ENCODE peak calls at places on chromosomes 6 and 20, in eight cellular contexts. I is heart left ventricle, R is spleen, F is A549, M is IMR-90, O is HCT116, K is lower leg skin, Z is upper lobe of left lung. S is an unnamed sample.

GRCh38 chr6:78438135-78438534 is 429.2 kb upstream of the IRAK1BP1 start:
- DNase-seq in K (no peak), R (no peak), I (no peak), M (no peak), Z (no peak), F (no peak), O (no peak), S (no peak)

GRCh38 chr6:77678048-77678447 is 25.2 kb downstream of the MEI4 start:
- DNase-seq in I (no peak), R (no peak), O (no peak), F (no peak), K (no peak), Z (no peak), M (no peak), S (no peak)

GRCh38 chr6:96836579-96837137 is 619 bp downstream of the GPR63 start:
- DNase-seq in Z (no peak), K (no peak), O (no peak), F (peak), M (peak), R (no peak), I (no peak), S (peak)

GRCh38 chr6:61193771-61194170 is 1092.3 kb downstream of the KHDRBS2 start:
- DNase-seq in M (no peak), Z (peak), I (no peak), O (no peak), K (no peak), R (no peak), F (no peak), S (no peak)

GRCh38 chr20:53142651-53143177 is 170.6 kb downstream of the TSHZ2 start:
- DNase-seq in Z (no peak), K (no peak), I (no peak), M (no peak), R (no peak), F (no peak), O (no peak), S (no peak)

GRCh38 chr6:145310116-145310515 is 425.2 kb downstream of the EPM2A start:
- DNase-seq in Z (no peak), M (peak), R (no peak), I (no peak), K (no peak), F (no peak), O (no peak), S (no peak)

GRCh38 chr20:53569606-53570307 is 23.9 kb downstream of the ZNF217 start:
- DNase-seq in R (no peak), K (peak), M (no peak), F (no peak), I (no peak), O (no peak), Z (no peak), S (no peak)

GRCh38 chr6:139135578-139136545 is 982 bp downstream of the HECA start:
- DNase-seq in O (no peak), F (no peak), I (peak), R (peak), M (peak), K (peak), Z (peak), S (peak)

GRCh38 chr6:2133718-2134310 is 111.6 kb downstream of the GMDS start:
- DNase-seq in R (no peak), O (no peak), K (no peak), M (no peak), I (no peak), F (no peak), Z (no peak), S (no peak)

GRCh38 chr6:21922086-21922485 is 328.5 kb downstream of the SOX4 start:
- DNase-seq in O (no peak), I (no peak), Z (no peak), R (no peak), K (no peak), M (peak), F (peak), S (no peak)

GRCh38 chr6:113169484-113169883 is 687.7 kb upstream of the MARCKS start:
- DNase-seq in I (no peak), R (no peak), Z (no peak), K (no peak), O (no peak), M (peak), F (no peak), S (no peak)

GRCh38 chr20:17963114-17963897 is 5.3 kb downstream of the SNX5 start:
- DNase-seq in M (no peak), F (no peak), O (no peak), I (no peak), R (no peak), Z (no peak), K (no peak), S (no peak)
- TF ChIP-seq POLR2A in M (no peak), F (no peak), O (no peak), I (no peak), R (no peak), Z (no peak), K (no peak), S (no peak)

GRCh38 chr6:87589693-87590416 is at the start of the genes ORC3 and RARS2:
- DNase-seq in F (peak), I (peak), R (peak), Z (peak), M (peak), O (peak), K (peak), S (peak)
- TF ChIP-seq POLR2A in F (peak), I (peak), R (peak), Z (peak), M (peak), O (peak), K (peak), S (peak)

DNA sequence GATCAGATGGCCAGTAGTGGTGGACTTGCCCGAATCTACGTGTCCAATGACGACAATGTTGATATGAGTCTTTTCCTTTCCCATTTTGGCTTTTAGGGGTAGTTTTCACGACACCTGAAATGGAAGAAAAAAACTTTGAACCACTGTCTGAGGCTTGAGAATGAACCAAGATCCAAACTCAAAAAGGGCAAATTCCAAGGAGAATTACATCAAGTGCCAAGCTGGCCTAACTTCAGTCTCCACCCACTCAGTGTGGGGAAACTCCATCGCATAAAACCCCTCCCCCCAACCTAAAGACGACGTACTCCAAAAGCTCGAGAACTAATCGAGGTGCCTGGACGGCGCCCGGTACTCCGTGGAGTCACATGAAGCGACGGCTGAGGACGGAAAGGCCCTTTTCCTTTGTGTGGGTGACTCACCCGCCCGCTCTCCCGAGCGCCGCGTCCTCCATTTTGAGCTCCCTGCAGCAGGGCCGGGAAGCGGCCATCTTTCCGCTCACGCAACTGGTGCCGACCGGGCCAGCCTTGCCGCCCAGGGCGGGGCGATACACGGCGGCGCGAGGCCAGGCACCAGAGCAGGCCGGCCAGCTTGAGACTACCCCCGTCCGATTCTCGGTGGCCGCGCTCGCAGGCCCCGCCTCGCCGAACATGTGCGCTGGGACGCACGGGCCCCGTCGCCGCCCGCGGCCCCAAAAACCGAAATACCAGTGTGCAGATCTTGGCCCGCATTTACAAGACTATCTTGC is 717 bp downstream of the EEF1A1 start:
- DNase-seq in O (no peak), Z (peak), R (peak), M (peak), F (peak), I (peak), K (peak), S (peak)
- TF ChIP-seq POLR2A in O (no peak), Z (peak), R (peak), M (no peak), F (peak), I (no peak), K (no peak), S (no peak)

DNA sequence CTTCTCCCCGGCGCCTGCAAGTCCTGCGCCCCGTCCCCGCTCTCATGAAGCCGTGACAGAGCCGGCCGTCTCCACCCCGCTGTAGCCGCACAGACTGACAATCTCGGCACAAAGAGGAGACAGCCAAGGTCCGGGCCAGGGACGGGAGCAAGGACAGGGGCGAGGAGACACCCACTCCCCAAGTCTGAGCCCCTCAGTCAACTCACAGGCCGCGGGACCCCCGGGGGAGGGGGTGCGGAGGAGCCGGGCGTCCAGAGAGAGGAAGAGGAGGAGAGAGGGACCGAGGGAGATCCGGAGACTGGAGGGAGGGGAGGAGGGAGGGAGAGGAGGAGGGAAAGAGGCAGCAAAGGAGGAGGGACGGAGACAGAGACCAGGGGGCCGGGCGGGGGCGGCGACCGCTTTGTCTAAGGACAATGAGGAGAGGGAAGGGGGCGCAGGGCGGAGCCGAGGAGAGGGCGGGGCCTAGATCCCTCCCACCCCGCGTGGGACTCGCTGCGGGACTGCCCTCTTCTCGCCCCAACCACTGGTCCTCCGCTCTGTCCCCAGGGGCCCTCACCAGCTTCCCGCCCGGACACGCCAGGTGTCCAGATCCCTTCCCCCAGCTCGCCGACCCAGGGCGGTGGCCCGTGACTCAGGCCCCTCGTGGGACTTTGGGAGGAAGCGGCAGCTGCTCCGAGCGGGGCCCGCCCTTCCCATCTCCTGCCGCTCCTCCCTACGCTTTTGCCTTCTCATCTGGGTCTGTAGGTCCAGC is 638 bp upstream of the PPP1R18 start:
- DNase-seq in Z (peak), K (peak), M (peak), R (peak), F (peak), I (peak), O (no peak), S (peak)
- TF ChIP-seq POLR2A in Z (no peak), K (no peak), M (peak), R (no peak), F (no peak), I (no peak), O (peak), S (peak)

DNA sequence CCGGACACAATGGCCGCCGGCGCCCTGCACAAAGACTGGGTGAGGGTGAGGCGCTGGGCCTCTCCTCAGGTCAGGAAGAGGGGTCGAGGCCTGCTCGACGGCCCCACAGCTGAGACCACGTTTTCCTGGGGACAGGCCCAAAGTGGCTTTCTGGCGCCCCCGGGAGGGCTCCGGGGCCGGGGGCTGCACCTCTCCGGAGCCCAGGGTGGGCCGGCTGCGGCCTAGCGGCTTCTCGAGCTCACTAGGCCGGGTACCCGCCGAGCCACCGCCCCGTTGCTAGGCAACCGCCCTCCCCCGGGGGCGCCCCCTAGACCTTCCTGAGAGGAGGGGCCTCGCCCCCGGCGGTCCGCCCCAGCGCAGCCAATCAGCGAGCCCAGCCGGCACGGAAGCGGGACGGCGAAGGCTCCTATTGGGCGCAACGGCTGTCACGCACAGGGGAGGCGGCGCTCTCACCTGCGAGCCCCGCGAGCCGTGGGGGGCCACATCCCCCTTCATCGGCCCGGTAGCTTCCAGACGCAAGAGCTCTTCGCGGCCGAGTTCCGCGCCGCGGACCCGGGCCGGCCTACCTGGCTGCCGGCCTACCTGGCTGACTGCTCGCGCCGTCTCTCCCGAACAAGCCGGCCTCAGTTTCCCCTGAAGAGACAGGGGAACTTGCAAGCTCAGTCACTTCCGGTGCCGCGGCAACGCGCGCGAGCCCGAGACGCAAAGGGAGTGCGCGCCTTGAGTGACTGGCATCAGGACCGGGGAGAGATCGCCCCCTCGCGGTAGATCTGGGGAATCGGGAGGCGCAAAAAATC is 812 bp upstream of the BCL2L1 start:
- DNase-seq in I (peak), Z (peak), K (peak), F (peak), M (peak), R (peak), O (peak), S (peak)
- TF ChIP-seq POLR2A in I (peak), Z (peak), K (peak), F (peak), M (peak), R (peak), O (peak), S (peak)

GRCh38 chr20:42097741-42098140 is 479.6 kb upstream of the CHD6 start:
- DNase-seq in I (no peak), R (no peak), O (no peak), K (no peak), F (no peak), M (no peak), Z (no peak), S (no peak)
- TF ChIP-seq POLR2A in I (no peak), R (no peak), O (no peak), K (no peak), F (no peak), M (no peak), Z (no peak), S (no peak)

GRCh38 chr6:7894272-7895124 is 16.1 kb downstream of the TXNDC5 start:
- DNase-seq in I (no peak), M (no peak), Z (no peak), R (peak), O (no peak), K (no peak), F (no peak), S (no peak)
- TF ChIP-seq POLR2A in I (no peak), M (no peak), Z (no peak), R (no peak), O (no peak), K (no peak), F (no peak), S (no peak)